ENCODE peak calls at places on chromosome 22, in six cellular contexts. S is thoracic aorta; X is naive thymus-derived CD8-positive, alpha-beta T cell; M is AG08395; U is brain microvascular endothelial cell; K is left lung. W is an unnamed sample.

GRCh38 chr22:36360011-36360410 is 27.8 kb downstream of the MYH9 start:
- DNase-seq in S (no peak), X (no peak), M (no peak), U (no peak), K (no peak), W (no peak)

GRCh38 chr22:21762712-21763581 is 27.4 kb upstream of the YPEL1 start:
- DNase-seq in S (no peak), X (no peak), M (no peak), U (no peak), K (no peak), W (no peak)

GRCh38 chr22:23065069-23065451 is 5.3 kb upstream of the GNAZ start:
- DNase-seq in S (no peak), X (no peak), M (no peak), U (no peak), K (no peak), W (no peak)

GRCh38 chr22:41446057-41446501 is 522 bp downstream of the TOB2 start:
- DNase-seq in S (no peak), X (peak; percentile 12), M (no peak), U (no peak), K (peak; percentile 88), W (no peak)

GRCh38 chr22:37176464-37177061 is 11.5 kb downstream of the C1QTNF6 start:
- DNase-seq in S (no peak), X (no peak), M (peak; percentile 86), U (peak; percentile 47), K (peak; percentile 78), W (no peak)

GRCh38 chr22:42376721-42377177 is 55.5 kb downstream of the NFAM1 start:
- DNase-seq in S (no peak), X (no peak), M (peak; percentile 87), U (no peak), K (no peak), W (no peak)

GRCh38 chr22:46425011-46425410 is 89.5 kb downstream of the TRMU start:
- DNase-seq in S (no peak), X (no peak), M (peak; percentile 89), U (peak; percentile 45), K (no peak), W (no peak)

GRCh38 chr22:26888887-26889286 is 231.5 kb downstream of the MIAT start:
- DNase-seq in S (no peak), X (no peak), M (no peak), U (no peak), K (no peak), W (no peak)

GRCh38 chr22:27780161-27780575 is 21.4 kb downstream of the MN1 start:
- DNase-seq in S (no peak), X (no peak), M (no peak), U (no peak), K (no peak), W (no peak)

GRCh38 chr22:48372395-48372794 is 1455.3 kb downstream of the BRD1 start:
- DNase-seq in S (no peak), X (no peak), M (no peak), U (no peak), K (no peak), W (no peak)

GRCh38 chr22:39306456-39307361 is 12.7 kb downstream of the RPL3 start:
- DNase-seq in S (no peak), X (peak; percentile 47), M (no peak), U (no peak), K (no peak), W (no peak)

GRCh38 chr22:43819691-43820670 is 7.9 kb upstream of the EFCAB6 start:
- DNase-seq in S (no peak), X (no peak), M (no peak), U (no peak), K (no peak), W (no peak)

GRCh38 chr22:49204599-49205214 is 623.0 kb downstream of the BRD1 start:
- DNase-seq in S (no peak), X (no peak), M (no peak), U (no peak), K (no peak), W (no peak)

GRCh38 chr22:20634560-20635226 is 127.3 kb downstream of the MED15 start:
- DNase-seq in S (no peak), X (no peak), M (no peak), U (no peak), K (no peak), W (no peak)

GRCh38 chr22:41405588-41405987 is 23.8 kb downstream of the TEF start:
- DNase-seq in S (no peak), X (no peak), M (no peak), U (no peak), K (no peak), W (no peak)

GRCh38 chr22:21758056-21758455 is 22.5 kb upstream of the YPEL1 start:
- DNase-seq in S (no peak), X (no peak), M (no peak), U (no peak), K (no peak), W (no peak)

GRCh38 chr22:18056802-18057474 is 20.9 kb upstream of the PEX26 start:
- DNase-seq in S (no peak), X (no peak), M (no peak), U (no peak), K (no peak), W (no peak)

GRCh38 chr22:38760477-38761201 is 4.8 kb upstream of the SUN2 start:
- DNase-seq in S (no peak), X (no peak), M (no peak), U (peak; percentile 47), K (no peak), W (no peak)

GRCh38 chr22:28989035-28989464 is 72.6 kb downstream of the C22orf31 start:
- DNase-seq in S (no peak), X (no peak), M (no peak), U (no peak), K (no peak), W (no peak)

GRCh38 chr22:37753746-37754145 is 54.0 kb upstream of the GCAT start:
- DNase-seq in S (no peak), X (no peak), M (no peak), U (no peak), K (no peak), W (no peak)

GRCh38 chr22:47059701-47060161 is 297.3 kb downstream of the TBC1D22A start:
- DNase-seq in S (no peak), X (no peak), M (no peak), U (no peak), K (no peak), W (no peak)